ENCODE peak calls at places on chromosomes 3 and 15, in six cellular contexts. L is fibroblast of lung, M is A549, W is right atrium auricular region, K is AG04450, E is left ventricle myocardium inferior. O is an unnamed sample.

GRCh38 chr3:101842245-101842934 is 6.9 kb upstream of the NFKBIZ start:
- DNase-seq in K (no peak), L (peak), W (no peak), E (no peak), M (no peak), O (no peak)

GRCh38 chr15:39886418-39886817 is 33.6 kb downstream of the GPR176 start:
- DNase-seq in L (no peak), M (no peak), E (no peak), W (no peak), K (no peak), O (no peak)

GRCh38 chr3:121481116-121481895 is 64.5 kb downstream of the POLQ start:
- DNase-seq in W (no peak), K (peak), E (no peak), L (peak), M (no peak), O (no peak)

GRCh38 chr15:77414781-77415442 is 5.0 kb downstream of the PEAK1 start:
- DNase-seq in M (no peak), L (no peak), K (no peak), W (no peak), E (no peak), O (no peak)

GRCh38 chr3:72265250-72265649 is 480.3 kb upstream of the PROK2 start:
- DNase-seq in E (no peak), K (no peak), M (no peak), L (peak), W (no peak), O (no peak)

GRCh38 chr3:197718904-197719303 is 17.8 kb downstream of the RUBCN start:
- DNase-seq in M (peak), E (no peak), L (peak), K (peak), W (no peak), O (no peak)

GRCh38 chr15:68256675-68257450 is 20.7 kb upstream of the FEM1B start:
- DNase-seq in K (no peak), L (peak), M (peak), W (peak), E (peak), O (peak)

GRCh38 chr3:12143949-12144504 is 14.7 kb downstream of the TIMP4 start:
- DNase-seq in M (no peak), K (peak), W (peak), L (peak), E (peak), O (no peak)

GRCh38 chr3:98734737-98735136 is 28.4 kb upstream of the ST3GAL6 start:
- DNase-seq in M (no peak), W (no peak), K (no peak), E (no peak), L (peak), O (no peak)

GRCh38 chr15:58332676-58333400 is 99.0 kb upstream of the LIPC start:
- DNase-seq in E (no peak), W (no peak), K (peak), L (peak), M (peak), O (no peak)

GRCh38 chr3:57464801-57465200 is 79.3 kb downstream of the DNAH12 start:
- DNase-seq in E (no peak), M (no peak), K (no peak), L (peak), W (no peak), O (no peak)

GRCh38 chr3:182713743-182714517 is 79.4 kb upstream of the ATP11B start:
- DNase-seq in W (no peak), K (peak), M (peak), E (no peak), L (peak), O (no peak)

GRCh38 chr3:15647629-15648167 is 46.2 kb downstream of the BTD start:
- DNase-seq in K (peak), W (no peak), M (no peak), L (peak), E (no peak), O (no peak)

GRCh38 chr3:32575451-32575850 is 4.8 kb upstream of the DYNC1LI1 start:
- DNase-seq in E (no peak), W (no peak), M (no peak), L (peak), K (no peak), O (no peak)

DNA sequence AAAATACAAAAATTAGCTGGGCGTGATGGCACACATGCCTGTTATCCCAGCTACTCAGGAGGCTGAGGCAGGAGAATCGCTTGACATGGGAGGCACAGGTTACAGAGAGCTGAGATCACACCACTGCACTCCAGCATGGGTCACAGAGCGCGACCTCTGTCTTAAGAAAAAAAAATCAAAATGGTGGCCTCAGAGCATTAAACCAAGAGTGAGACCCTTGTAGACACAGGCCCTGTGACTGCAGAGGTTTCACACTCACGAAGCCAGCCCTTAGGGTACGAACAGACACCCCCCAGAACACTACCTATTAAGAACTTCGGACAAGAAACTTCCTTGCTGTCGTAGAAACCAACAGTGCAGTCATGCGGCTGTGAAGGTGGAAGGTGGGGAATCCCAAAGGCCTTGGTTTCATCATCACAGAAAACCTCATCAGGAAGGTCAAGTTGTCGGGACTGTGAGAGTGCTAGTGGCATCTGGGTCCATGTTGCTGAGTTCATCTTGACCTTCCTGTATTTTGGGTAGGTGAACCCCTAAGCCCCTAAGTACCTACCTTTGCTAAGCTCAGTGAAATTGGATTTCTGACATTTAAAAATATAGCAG is 4.8 kb upstream of the PDE8A start:
- DNase-seq in K (no peak), E (no peak), L (no peak), M (no peak), W (no peak), O (no peak)
- TF ChIP-seq CTCF in K (no peak), E (no peak), L (no peak), M (no peak), W (no peak), O (no peak)

DNA sequence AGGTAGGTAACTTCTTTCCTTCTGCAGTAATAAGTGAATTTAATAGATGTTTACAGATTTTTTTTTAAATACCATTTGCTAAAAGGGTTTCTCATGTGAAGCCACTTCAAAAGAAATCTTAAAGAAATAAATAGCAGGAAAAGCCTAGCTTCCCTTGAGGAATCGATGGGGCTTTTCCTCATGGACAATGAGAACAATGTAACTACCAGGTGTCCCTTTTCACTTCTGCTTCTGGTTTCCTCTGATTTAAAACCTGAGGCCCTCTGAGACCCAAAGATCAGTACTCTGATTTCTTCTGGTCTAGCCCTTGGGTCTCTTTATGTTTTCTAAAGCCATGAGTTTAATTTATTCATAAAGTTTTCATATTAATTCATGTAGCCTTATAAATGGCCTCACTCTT is 13.1 kb upstream of the TMEM42 start:
- DNase-seq in L (no peak), W (no peak), E (no peak), M (no peak), K (no peak), O (no peak)
- TF ChIP-seq CTCF in L (no peak), W (no peak), E (no peak), M (no peak), K (no peak), O (no peak)

DNA sequence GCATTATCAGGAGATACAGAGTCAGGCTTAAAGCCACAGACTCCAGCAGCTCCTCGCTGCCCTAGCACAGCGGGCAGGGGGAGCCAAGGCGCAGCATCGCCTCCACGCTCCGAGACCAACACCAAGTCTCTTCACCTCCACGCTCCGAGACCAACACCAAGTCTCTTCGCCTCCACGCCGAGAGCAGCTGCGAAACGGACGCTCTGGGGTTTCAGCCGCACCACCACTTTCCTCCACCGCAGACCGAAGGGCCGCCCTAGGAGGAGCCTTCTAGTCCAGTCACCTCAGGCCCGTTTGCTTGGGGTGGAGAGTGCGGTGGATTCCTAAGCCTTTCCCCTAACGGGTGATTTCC is 678 bp downstream of the DMXL2 start:
- DNase-seq in E (peak), K (peak), M (peak), L (peak), W (peak), O (peak)
- TF ChIP-seq CTCF in E (no peak), K (no peak), M (peak), L (peak), W (no peak), O (no peak)

DNA sequence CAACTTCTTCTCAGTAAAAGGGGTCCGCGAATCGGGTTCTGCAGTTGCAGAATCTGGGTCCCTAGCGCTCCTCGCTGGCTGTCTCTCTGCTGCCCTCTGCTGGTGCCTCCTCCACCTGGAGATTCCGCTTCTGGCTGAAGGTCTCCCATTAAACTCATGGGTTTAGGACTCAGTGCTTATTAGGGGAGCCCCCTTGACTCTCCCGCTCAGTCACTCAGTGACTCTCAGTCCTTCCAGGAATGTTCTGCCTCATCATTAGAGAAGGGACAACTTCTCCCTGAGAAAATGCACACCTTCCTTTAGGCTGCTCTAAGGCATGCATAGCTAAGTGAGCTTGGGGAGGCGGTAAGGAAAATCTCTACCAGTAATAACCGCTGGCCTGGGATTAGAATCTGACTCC is 7.1 kb downstream of the CPN2 start:
- DNase-seq in K (no peak), W (peak), E (peak), L (peak), M (peak), O (peak)
- TF ChIP-seq CTCF in K (peak), W (peak), E (peak), L (peak), M (peak), O (peak)

GRCh38 chr3:180601688-180602666 is at the start of gene TTC14:
- DNase-seq in E (peak), M (peak), L (peak), W (peak), K (peak), O (peak)
- TF ChIP-seq CTCF in E (no peak), M (no peak), L (no peak), W (no peak), K (no peak), O (no peak)

GRCh38 chr15:63915888-63916731 is 82.4 kb upstream of the HERC1 start:
- DNase-seq in L (peak), W (no peak), K (no peak), E (no peak), M (peak), O (no peak)
- TF ChIP-seq CTCF in L (peak), W (peak), K (peak), E (peak), M (no peak), O (peak)